ENCODE peak calls at places on chromosomes 12 and 14, in eight cellular contexts. W is choroid plexus epithelial cell, K is cardiac muscle cell, X is mesendoderm, T is GM12865, E is H7, Z is colonic mucosa, I is GM23338. C is an unnamed sample.

GRCh38 chr12:88784166-88784565 is 203.9 kb upstream of the KITLG start:
- DNase-seq in W (peak), K (no peak), X (peak), T (no peak), E (no peak), Z (no peak), I (no peak), C (no peak)

GRCh38 chr14:68857671-68858070 is 64.8 kb upstream of the ZFP36L1 start:
- DNase-seq in W (no peak), K (no peak), X (no peak), T (no peak), E (no peak), Z (no peak), I (no peak), C (no peak)

GRCh38 chr14:88380405-88380804 is 5.1 kb upstream of the SPATA7 start:
- DNase-seq in W (peak), K (peak), X (no peak), T (no peak), E (no peak), Z (no peak), I (peak), C (no peak)

GRCh38 chr14:103746706-103747105 is 31.1 kb downstream of the ZFYVE21 start:
- DNase-seq in W (peak), K (no peak), X (no peak), T (no peak), E (no peak), Z (no peak), I (no peak), C (no peak)

GRCh38 chr14:70915415-70915814 is 8.2 kb downstream of the PCNX1 start:
- DNase-seq in W (no peak), K (no peak), X (no peak), T (no peak), E (no peak), Z (no peak), I (no peak), C (no peak)

GRCh38 chr14:92209141-92209540 is 87.4 kb downstream of the CPSF2 start:
- DNase-seq in W (no peak), K (no peak), X (no peak), T (no peak), E (no peak), Z (no peak), I (no peak), C (no peak)

GRCh38 chr12:131049002-131049401 is 95.3 kb downstream of the ADGRD1 start:
- DNase-seq in W (no peak), K (no peak), X (no peak), T (no peak), E (peak), Z (no peak), I (no peak), C (no peak)

GRCh38 chr12:100263131-100263530 is 3.7 kb downstream of the DEPDC4 start:
- DNase-seq in W (no peak), K (no peak), X (no peak), T (no peak), E (no peak), Z (no peak), I (no peak), C (no peak)

GRCh38 chr14:74140374-74140850 is 55.7 kb downstream of the LIN52 start:
- DNase-seq in W (peak), K (peak), X (peak), T (peak), E (no peak), Z (peak), I (peak), C (peak)

GRCh38 chr14:54901380-54902142 is 1.1 kb downstream of the GCH1 start:
- DNase-seq in W (peak), K (no peak), X (peak), T (peak), E (peak), Z (peak), I (peak), C (peak)

GRCh38 chr14:62532186-62532585 is 513.1 kb downstream of the KCNH5 start:
- DNase-seq in W (peak), K (no peak), X (no peak), T (no peak), E (no peak), Z (no peak), I (no peak), C (no peak)

GRCh38 chr12:95997276-95997675 is 1.1 kb upstream of the HAL start:
- DNase-seq in W (no peak), K (no peak), X (no peak), T (no peak), E (no peak), Z (no peak), I (no peak), C (no peak)

GRCh38 chr12:77064891-77065360 is 443 bp downstream of the E2F7 start:
- DNase-seq in W (no peak), K (no peak), X (no peak), T (no peak), E (no peak), Z (no peak), I (peak), C (no peak)

GRCh38 chr12:638948-639557 is 24.2 kb downstream of the NINJ2 start:
- DNase-seq in W (no peak), K (no peak), X (no peak), T (no peak), E (no peak), Z (no peak), I (no peak), C (no peak)

GRCh38 chr14:65356327-65356836 is 56.1 kb upstream of the FUT8 start:
- DNase-seq in W (peak), K (no peak), X (peak), T (peak), E (peak), Z (no peak), I (peak), C (no peak)

GRCh38 chr12:68482660-68483059 is 128.0 kb upstream of the RAP1B start:
- DNase-seq in W (no peak), K (no peak), X (no peak), T (peak), E (no peak), Z (no peak), I (no peak), C (no peak)

GRCh38 chr12:76555797-76556196 is 3.8 kb downstream of the OSBPL8 start:
- DNase-seq in W (no peak), K (no peak), X (no peak), T (no peak), E (no peak), Z (no peak), I (no peak), C (no peak)

GRCh38 chr12:132955094-132955932 is 793 bp downstream of the ZNF605 start:
- DNase-seq in W (peak), K (peak), X (peak), T (peak), E (no peak), Z (peak), I (peak), C (peak)

GRCh38 chr12:91099836-91100235 is 11.5 kb downstream of the LUM start:
- DNase-seq in W (no peak), K (no peak), X (no peak), T (no peak), E (no peak), Z (no peak), I (no peak), C (no peak)

GRCh38 chr14:38611928-38612327 is 356.0 kb upstream of the CLEC14A start:
- DNase-seq in W (no peak), K (no peak), X (no peak), T (no peak), E (peak), Z (no peak), I (peak), C (no peak)

GRCh38 chr12:67710582-67710981 is 62.0 kb downstream of the DYRK2 start:
- DNase-seq in W (no peak), K (no peak), X (no peak), T (peak), E (no peak), Z (peak), I (no peak), C (no peak)

GRCh38 chr12:46212108-46212982 is 56.5 kb downstream of the SLC38A1 start:
- DNase-seq in W (no peak), K (no peak), X (no peak), T (no peak), E (no peak), Z (no peak), I (no peak), C (no peak)

GRCh38 chr12:3119745-3120660 is 42.8 kb downstream of the TSPAN9 start:
- DNase-seq in W (peak), K (no peak), X (no peak), T (no peak), E (no peak), Z (no peak), I (no peak), C (peak)

GRCh38 chr14:34098045-34098984 is 147.4 kb upstream of the EGLN3 start:
- DNase-seq in W (peak), K (peak), X (peak), T (peak), E (peak), Z (peak), I (peak), C (peak)

GRCh38 chr12:4268549-4269181 is 4.9 kb upstream of the CCND2 start:
- DNase-seq in W (no peak), K (no peak), X (no peak), T (no peak), E (no peak), Z (peak), I (no peak), C (no peak)

GRCh38 chr12:132593938-132594358 is 16.4 kb downstream of the LRCOL1 start:
- DNase-seq in W (peak), K (peak), X (peak), T (peak), E (peak), Z (peak), I (peak), C (peak)

GRCh38 chr12:42086021-42086420 is 58.7 kb downstream of the GXYLT1 start:
- DNase-seq in W (peak), K (no peak), X (no peak), T (no peak), E (no peak), Z (no peak), I (no peak), C (no peak)

GRCh38 chr12:4261655-4262054 is 11.9 kb upstream of the CCND2 start:
- DNase-seq in W (no peak), K (no peak), X (no peak), T (peak), E (no peak), Z (no peak), I (no peak), C (no peak)

GRCh38 chr14:85576848-85577541 is 47.1 kb downstream of the FLRT2 start:
- DNase-seq in W (peak), K (no peak), X (no peak), T (no peak), E (no peak), Z (no peak), I (no peak), C (no peak)

GRCh38 chr12:90801776-90802175 is 153.2 kb downstream of the CCER1 start:
- DNase-seq in W (no peak), K (no peak), X (peak), T (no peak), E (no peak), Z (no peak), I (no peak), C (no peak)

GRCh38 chr12:53424626-53425514 is 1.2 kb downstream of the AMHR2 start:
- DNase-seq in W (no peak), K (peak), X (peak), T (no peak), E (no peak), Z (no peak), I (no peak), C (peak)

GRCh38 chr12:92408072-92408900 is 262.6 kb upstream of the BTG1 start:
- DNase-seq in W (peak), K (no peak), X (peak), T (peak), E (peak), Z (peak), I (peak), C (peak)

GRCh38 chr12:103571286-103571685 is 15.8 kb upstream of the STAB2 start:
- DNase-seq in W (no peak), K (peak), X (peak), T (no peak), E (peak), Z (peak), I (peak), C (peak)
- H3K4me3 ChIP-seq in W (no peak), K (no peak), X (no peak), T (no peak), E (peak), Z (no peak), I (peak), C (peak)

GRCh38 chr12:21655594-21655993 is 2.0 kb downstream of the LDHB start:
- DNase-seq in W (no peak), K (no peak), X (no peak), T (no peak), E (no peak), Z (no peak), I (no peak), C (no peak)
- H3K4me3 ChIP-seq in W (peak), K (peak), X (no peak), T (peak), E (no peak), Z (no peak), I (peak), C (no peak)

GRCh38 chr12:49133014-49133413 is 1.8 kb upstream of the TUBA1B start:
- DNase-seq in W (no peak), K (no peak), X (peak), T (no peak), E (no peak), Z (no peak), I (no peak), C (no peak)
- H3K4me3 ChIP-seq in W (peak), K (no peak), X (no peak), T (peak), E (no peak), Z (no peak), I (no peak), C (no peak)

GRCh38 chr12:104199964-104200363 is 15.6 kb upstream of the TXNRD1 start:
- DNase-seq in W (no peak), K (no peak), X (no peak), T (no peak), E (no peak), Z (no peak), I (no peak), C (no peak)
- H3K4me3 ChIP-seq in W (no peak), K (no peak), X (no peak), T (no peak), E (no peak), Z (no peak), I (no peak), C (no peak)

GRCh38 chr12:28086521-28086920 is 103.7 kb upstream of the CCDC91 start:
- DNase-seq in W (no peak), K (no peak), X (no peak), T (peak), E (no peak), Z (no peak), I (no peak), C (no peak)
- H3K4me3 ChIP-seq in W (no peak), K (no peak), X (no peak), T (no peak), E (no peak), Z (no peak), I (no peak), C (no peak)

GRCh38 chr14:105471823-105472495 is 2.7 kb upstream of the CRIP2 start:
- DNase-seq in W (no peak), K (no peak), X (no peak), T (no peak), E (no peak), Z (no peak), I (no peak), C (no peak)

GRCh38 chr14:105473677-105474477 is 744 bp upstream of the CRIP2 start:
- DNase-seq in W (peak), K (peak), X (peak), T (no peak), E (peak), Z (peak), I (peak), C (peak)

GRCh38 chr14:105470812-105471771 is 3.5 kb upstream of the CRIP2 start:
- DNase-seq in W (no peak), K (peak), X (peak), T (no peak), E (peak), Z (no peak), I (peak), C (no peak)

GRCh38 chr14:105473033-105473676 is 1.5 kb upstream of the CRIP2 start:
- DNase-seq in W (no peak), K (no peak), X (no peak), T (no peak), E (no peak), Z (no peak), I (no peak), C (no peak)

DNA sequence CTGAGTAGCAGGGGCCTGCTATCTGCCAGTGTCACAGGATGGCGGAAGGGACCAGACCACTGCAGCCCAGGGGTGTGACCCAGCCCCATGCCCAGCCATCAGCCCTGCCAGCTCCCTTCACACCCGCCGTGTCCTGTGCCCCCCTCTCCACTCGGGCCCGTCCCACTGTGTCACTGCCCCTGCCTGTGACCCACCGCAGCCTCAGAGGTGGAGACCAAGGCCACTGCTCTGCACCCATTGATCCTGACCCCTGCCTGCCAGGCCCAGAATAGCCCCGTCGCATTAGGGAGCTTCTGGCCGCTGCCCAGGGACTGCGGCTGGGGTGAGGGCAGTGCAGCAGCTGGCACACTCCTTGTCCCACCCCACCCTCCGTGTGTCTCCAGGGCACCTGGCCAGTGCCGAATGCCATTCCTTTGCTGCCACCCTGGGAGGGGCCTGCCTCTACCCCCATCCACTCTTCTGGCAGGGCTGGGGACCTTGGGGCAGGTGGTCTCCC is 2.1 kb upstream of the CRIP2 start:
- DNase-seq in W (no peak), K (no peak), X (no peak), T (no peak), E (no peak), Z (no peak), I (no peak), C (no peak)
- H3K4me3 ChIP-seq in W (no peak), K (no peak), X (no peak), T (no peak), E (no peak), Z (no peak), I (no peak), C (no peak)

DNA sequence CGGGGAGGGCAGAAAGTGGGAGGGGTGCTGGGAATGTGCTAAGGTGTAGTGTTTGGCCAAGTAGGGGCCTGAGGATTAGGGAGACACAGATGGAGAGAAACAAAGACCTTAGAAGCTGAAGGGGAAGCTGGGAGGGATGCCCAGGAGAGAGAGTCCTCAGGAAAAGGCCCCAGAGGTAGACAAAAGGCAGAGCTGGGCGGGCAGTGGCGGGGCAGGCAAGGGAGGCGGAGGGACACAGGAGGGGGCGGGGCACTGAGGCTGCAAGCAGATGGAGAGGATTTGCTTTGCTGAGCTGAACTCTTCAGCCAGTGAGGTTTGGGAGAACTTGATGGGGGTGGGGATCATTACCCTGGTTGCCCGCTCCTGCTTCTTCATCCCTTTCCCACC is 2.8 kb downstream of the PTMS start:
- DNase-seq in W (peak), K (peak), X (peak), T (no peak), E (peak), Z (peak), I (peak), C (peak)
- H3K4me3 ChIP-seq in W (peak), K (peak), X (no peak), T (no peak), E (peak), Z (no peak), I (peak), C (no peak)

GRCh38 chr12:128694445-128694844 is 129.3 kb downstream of the SLC15A4 start:
- DNase-seq in W (no peak), K (no peak), X (no peak), T (no peak), E (no peak), Z (no peak), I (no peak), C (no peak)
- H3K4me3 ChIP-seq in W (no peak), K (no peak), X (no peak), T (no peak), E (no peak), Z (no peak), I (no peak), C (no peak)

C was measured in testis.